ENCODE peak calls at places on chromosomes 2 and 18, in eight cellular contexts. O, N, Q, T, W, I, R and V are unnamed samples.

GRCh38 chr2:172836386-172837200 is 100.9 kb downstream of the RAPGEF4 start:
- DNase-seq in O (no peak), N (no peak), Q (peak; percentile 57), T (peak; percentile 100), W (peak; percentile 96), I (peak; percentile 53), R (no peak), V (no peak)

GRCh38 chr18:32612651-32613050 is 142.0 kb upstream of the GAREM1 start:
- DNase-seq in O (no peak), N (no peak), Q (no peak), T (no peak), W (no peak), I (no peak), R (no peak), V (no peak)

GRCh38 chr2:178306351-178307073 is 112.2 kb downstream of the OSBPL6 start:
- DNase-seq in O (no peak), N (peak; percentile 59), Q (peak; percentile 19), T (peak; percentile 56), W (peak; percentile 35), I (peak; percentile 45), R (peak; percentile 14), V (no peak)

GRCh38 chr18:27969206-27969605 is 207.7 kb downstream of the CDH2 start:
- DNase-seq in O (no peak), N (no peak), Q (no peak), T (no peak), W (no peak), I (no peak), R (no peak), V (no peak)

GRCh38 chr18:5626130-5626880 is 82.5 kb upstream of the EPB41L3 start:
- DNase-seq in O (no peak), N (no peak), Q (no peak), T (no peak), W (no peak), I (no peak), R (no peak), V (no peak)

GRCh38 chr2:127700527-127701192 is 637 bp upstream of the SFT2D3 start:
- DNase-seq in O (no peak), N (peak; percentile 90), Q (peak; percentile 55), T (no peak), W (no peak), I (no peak), R (no peak), V (no peak)

GRCh38 chr18:78777992-78778391 is 201.6 kb upstream of the SALL3 start:
- DNase-seq in O (peak; percentile 77), N (no peak), Q (no peak), T (no peak), W (no peak), I (no peak), R (no peak), V (no peak)

GRCh38 chr2:9800975-9801723 is 42.1 kb upstream of the TAF1B start:
- DNase-seq in O (peak; percentile 83), N (no peak), Q (peak; percentile 50), T (peak; percentile 99), W (peak; percentile 99), I (peak; percentile 35), R (no peak), V (no peak)

GRCh38 chr2:121640380-121641326 is 8.6 kb downstream of the CLASP1 start:
- DNase-seq in O (no peak), N (no peak), Q (no peak), T (no peak), W (no peak), I (no peak), R (no peak), V (no peak)

GRCh38 chr2:57181315-57182038 is 865.1 kb upstream of the VRK2 start:
- DNase-seq in O (no peak), N (no peak), Q (no peak), T (peak; percentile 84), W (peak; percentile 34), I (peak; percentile 5), R (no peak), V (no peak)

GRCh38 chr2:239514753-239515152 is 113.9 kb upstream of the HDAC4 start:
- DNase-seq in O (no peak), N (no peak), Q (no peak), T (no peak), W (no peak), I (no peak), R (no peak), V (no peak)

GRCh38 chr18:7158201-7158600 is 40.6 kb upstream of the LAMA1 start:
- DNase-seq in O (no peak), N (no peak), Q (no peak), T (no peak), W (no peak), I (peak; percentile 47), R (no peak), V (no peak)

GRCh38 chr2:156890498-156891148 is 366.9 kb upstream of the GALNT5 start:
- DNase-seq in O (no peak), N (no peak), Q (no peak), T (no peak), W (no peak), I (peak; percentile 1), R (no peak), V (no peak)

GRCh38 chr2:28454016-28454930 is 41.6 kb upstream of the PLB1 start:
- DNase-seq in O (no peak), N (no peak), Q (no peak), T (peak; percentile 85), W (peak; percentile 80), I (peak; percentile 40), R (no peak), V (no peak)

GRCh38 chr2:221716434-221717303 is 144.6 kb upstream of the EPHA4 start:
- DNase-seq in O (no peak), N (peak; percentile 22), Q (no peak), T (peak; percentile 86), W (peak; percentile 8), I (peak; percentile 17), R (no peak), V (no peak)

GRCh38 chr2:39107156-39107555 is 13.7 kb downstream of the SOS1 start:
- DNase-seq in O (no peak), N (no peak), Q (no peak), T (no peak), W (peak; percentile 19), I (no peak), R (no peak), V (no peak)

GRCh38 chr2:85804583-85804982 is 50.8 kb downstream of the ATOH8 start:
- DNase-seq in O (peak; percentile 13), N (peak; percentile 5), Q (no peak), T (peak; percentile 14), W (no peak), I (peak; percentile 17), R (no peak), V (no peak)

GRCh38 chr2:226427538-226428307 is 371.9 kb downstream of the IRS1 start:
- DNase-seq in O (no peak), N (no peak), Q (no peak), T (peak; percentile 96), W (peak; percentile 92), I (peak; percentile 92), R (no peak), V (no peak)
- TF ChIP-seq CTCF in O (no peak), N (no peak), Q (no peak), T (peak; percentile 7), W (no peak), I (peak; percentile 29), R (no peak), V (no peak)

DNA sequence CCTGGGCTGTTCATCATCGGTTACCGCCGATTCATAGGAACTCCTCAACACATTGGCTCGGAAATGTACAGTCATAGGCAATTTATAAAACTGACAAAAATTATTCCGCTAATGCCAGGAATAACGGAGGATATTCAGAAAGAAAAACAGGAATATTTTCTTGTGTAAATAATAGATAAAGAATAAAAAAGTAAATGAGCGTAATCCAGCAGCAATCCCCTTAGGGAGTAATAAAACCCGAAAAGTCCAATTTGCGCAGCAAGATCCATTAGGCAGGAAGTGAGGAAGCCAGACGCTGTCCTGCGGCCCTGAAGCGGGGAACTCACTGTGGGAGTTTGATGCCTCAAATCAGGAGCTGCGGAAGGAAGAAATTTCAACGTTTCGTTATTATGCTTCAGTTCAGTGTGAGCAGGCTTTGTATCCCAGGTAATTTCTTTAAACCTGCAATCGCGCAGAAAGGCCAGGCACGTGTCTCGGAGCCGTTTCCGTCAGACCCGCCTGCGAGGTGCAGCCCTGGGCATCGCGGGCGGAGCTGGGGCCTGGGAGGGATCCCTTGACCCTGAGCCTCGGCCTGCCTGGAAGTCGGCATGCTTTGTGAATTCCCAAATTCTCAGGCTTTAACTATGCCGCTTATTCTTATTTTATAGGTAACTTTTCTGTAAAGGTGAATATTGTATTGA is 180.9 kb upstream of the ALKAL2 start:
- DNase-seq in O (no peak), N (no peak), Q (no peak), T (no peak), W (no peak), I (no peak), R (no peak), V (no peak)
- H3K4me3 ChIP-seq in O (no peak overlapping the region), N (no peak overlapping the region), Q (no peak overlapping the region), T (no peak overlapping the region), W (no peak overlapping the region), I (no peak overlapping the region), R (no peak overlapping the region), V (peak overlapping the region; percentile 33)

DNA sequence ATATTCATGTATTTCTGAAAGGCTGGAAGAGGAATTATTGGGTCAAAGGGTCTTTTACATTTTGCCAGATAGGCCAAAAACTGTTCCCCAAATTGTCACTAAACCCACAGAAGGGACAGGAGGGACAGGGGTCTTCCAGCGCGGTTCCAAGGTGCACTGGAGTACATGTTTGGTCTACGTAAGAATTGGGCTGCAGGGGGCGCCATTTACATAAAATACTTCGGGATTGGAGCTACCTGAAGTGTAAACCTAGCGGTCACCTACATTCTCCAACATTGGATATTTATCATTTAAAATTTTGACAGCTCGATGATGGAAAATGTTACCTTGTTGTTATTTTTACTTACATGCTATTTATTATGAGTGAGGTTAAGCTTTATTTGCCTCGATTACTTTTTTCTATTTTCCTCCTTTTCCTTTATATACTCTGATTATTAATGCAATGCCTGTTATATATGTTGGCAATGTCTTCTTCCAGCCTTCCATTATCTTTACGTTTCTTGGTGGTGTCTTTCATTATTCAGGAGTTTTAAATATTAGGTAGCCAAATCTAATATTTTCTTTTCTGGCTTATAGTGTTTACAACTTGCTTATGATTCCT is 43.0 kb upstream of the RAB6C start:
- DNase-seq in O (no peak), N (peak; percentile 52), Q (peak; percentile 30), T (peak; percentile 39), W (no peak), I (no peak), R (no peak), V (no peak)
- TF ChIP-seq CTCF in O (no peak), N (no peak), Q (no peak), T (peak; percentile 55), W (peak; percentile 60), I (peak; percentile 59), R (peak; percentile 38), V (no peak)

DNA sequence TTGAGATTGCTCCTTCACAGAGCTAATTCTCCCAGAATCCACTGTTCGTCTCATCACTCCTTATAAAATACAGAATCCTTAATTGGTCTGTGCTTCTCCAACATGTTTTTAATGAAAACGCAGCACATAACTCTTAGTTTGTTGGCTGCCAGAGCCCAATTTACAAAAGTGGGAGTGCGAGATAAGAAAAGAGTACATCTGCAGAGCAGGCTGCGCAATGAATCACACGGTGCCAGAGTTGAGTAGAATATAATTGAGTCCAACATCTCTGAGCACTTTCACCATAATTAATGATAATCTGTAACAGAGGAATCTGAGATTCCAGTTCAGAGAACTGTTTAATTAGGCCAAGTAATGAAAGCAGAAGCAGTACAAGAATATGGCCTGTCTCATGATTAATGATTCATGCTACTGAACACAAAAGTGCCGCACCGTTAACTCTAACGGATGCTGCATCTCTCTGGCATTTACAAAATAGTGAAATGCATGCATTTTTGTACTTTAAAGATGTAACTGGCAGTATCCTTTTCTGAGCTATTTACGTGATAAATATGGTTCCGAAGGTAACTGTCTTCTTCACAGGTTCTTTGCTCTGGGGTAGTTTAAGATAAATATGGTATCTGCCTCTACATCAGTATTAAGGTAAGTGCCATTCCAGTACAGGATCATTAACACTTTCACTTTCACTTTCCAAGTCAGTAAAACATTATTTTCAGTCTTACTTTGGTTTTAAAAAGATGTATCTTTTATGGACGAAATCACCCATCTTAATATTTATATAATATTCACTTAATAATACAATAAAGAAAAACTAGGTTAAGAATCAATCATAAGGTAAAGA is 785.6 kb downstream of the NR4A2 start:
- DNase-seq in O (no peak), N (no peak), Q (no peak), T (no peak), W (peak; percentile 0), I (no peak), R (no peak), V (no peak)
- H3K4me3 ChIP-seq in O (peak overlapping the region; percentile 1), N (no peak overlapping the region), Q (peak overlapping the region; percentile 28), T (no peak overlapping the region), W (peak overlapping the region; percentile 32), I (peak overlapping the region; percentile 34), R (peak overlapping the region; percentile 11), V (no peak overlapping the region)